ENCODE peak calls at places on chromosomes 13 and 19, in eight cellular contexts. E is naive thymus-derived CD4-positive, alpha-beta T cell; D is heart right ventricle; C is Caco-2; T is colonic mucosa; Y is adrenal gland; Q is thoracic aorta; M is fibroblast of villous mesenchyme. U is an unnamed sample.

GRCh38 chr13:99590519-99591011 is 89.3 kb downstream of the TM9SF2 start:
- DNase-seq in E (no peak), D (no peak), C (no peak), T (no peak), Y (no peak), Q (no peak), M (peak; percentile 11), U (peak; percentile 14)

GRCh38 chr13:54016548-54016947 is 987.9 kb downstream of the OLFM4 start:
- DNase-seq in E (no peak), D (no peak), C (no peak), T (no peak), Y (no peak), Q (no peak), M (no peak), U (no peak)

GRCh38 chr19:8323781-8324185 is 2.5 kb downstream of the RPS28 start:
- DNase-seq in E (no peak), D (no peak), C (no peak), T (no peak), Y (no peak), Q (no peak), M (no peak), U (no peak)

GRCh38 chr13:22018297-22019210 is 347.7 kb downstream of the FGF9 start:
- DNase-seq in E (no peak), D (no peak), C (no peak), T (no peak), Y (no peak), Q (no peak), M (no peak), U (no peak)

GRCh38 chr13:96966415-96967102 is 27.7 kb downstream of the OXGR1 start:
- DNase-seq in E (no peak), D (no peak), C (no peak), T (no peak), Y (no peak), Q (no peak), M (no peak), U (no peak)

GRCh38 chr19:10817291-10818038 is 18.5 kb downstream of the TMED1 start:
- DNase-seq in E (no peak), D (peak; percentile 49), C (no peak), T (peak; percentile 45), Y (peak; percentile 53), Q (peak; percentile 73), M (peak; percentile 98), U (no peak)

GRCh38 chr19:58518261-58519086 is 1.1 kb downstream of the ZBTB45 start:
- DNase-seq in E (no peak), D (no peak), C (no peak), T (peak; percentile 52), Y (peak; percentile 12), Q (no peak), M (no peak), U (no peak)

GRCh38 chr19:52535831-52536800 is 8.6 kb downstream of the ZNF808 start:
- DNase-seq in E (peak; percentile 74), D (peak; percentile 92), C (no peak), T (peak; percentile 72), Y (peak; percentile 84), Q (peak; percentile 76), M (peak; percentile 82), U (no peak)

GRCh38 chr13:73416093-73416492 is 357.3 kb downstream of the KLF5 start:
- DNase-seq in E (no peak), D (no peak), C (no peak), T (no peak), Y (no peak), Q (no peak), M (no peak), U (no peak)

GRCh38 chr13:22278336-22278929 is 607.6 kb downstream of the FGF9 start:
- DNase-seq in E (peak; percentile 33), D (peak; percentile 17), C (peak; percentile 51), T (peak; percentile 66), Y (peak; percentile 77), Q (no peak), M (peak; percentile 32), U (peak; percentile 43)

GRCh38 chr19:1163934-1164683 is 10.0 kb downstream of the SBNO2 start:
- DNase-seq in E (no peak), D (no peak), C (no peak), T (no peak), Y (no peak), Q (no peak), M (no peak), U (no peak)

GRCh38 chr13:97255515-97255999 is 33.4 kb downstream of the MBNL2 start:
- DNase-seq in E (no peak), D (no peak), C (no peak), T (no peak), Y (no peak), Q (no peak), M (peak; percentile 69), U (no peak)

GRCh38 chr13:30388401-30389283 is 33.7 kb upstream of the UBE2L5 start:
- DNase-seq in E (no peak), D (no peak), C (no peak), T (no peak), Y (peak; percentile 23), Q (no peak), M (peak; percentile 69), U (no peak)

GRCh38 chr19:6947745-6948144 is 60.4 kb downstream of the ADGRE1 start:
- DNase-seq in E (no peak), D (no peak), C (no peak), T (no peak), Y (peak; percentile 2), Q (no peak), M (no peak), U (no peak)

GRCh38 chr13:97318532-97318931 is 96.4 kb downstream of the MBNL2 start:
- DNase-seq in E (no peak), D (no peak), C (no peak), T (no peak), Y (no peak), Q (no peak), M (peak; percentile 29), U (no peak)

GRCh38 chr13:113598081-113598410 is 13.5 kb downstream of the TFDP1 start:
- DNase-seq in E (no peak), D (no peak), C (no peak), T (no peak), Y (no peak), Q (no peak), M (no peak), U (no peak)

GRCh38 chr13:93794197-93794885 is 567.7 kb downstream of the GPC6 start:
- DNase-seq in E (no peak), D (no peak), C (no peak), T (no peak), Y (no peak), Q (no peak), M (no peak), U (no peak)

GRCh38 chr13:32804673-32805260 is 211.5 kb upstream of the KL start:
- DNase-seq in E (no peak), D (no peak), C (no peak), T (no peak), Y (no peak), Q (no peak), M (no peak), U (no peak)

GRCh38 chr19:56341948-56342347 is 27.3 kb upstream of the ZSCAN5A start:
- DNase-seq in E (no peak), D (no peak), C (no peak), T (no peak), Y (no peak), Q (no peak), M (no peak), U (peak; percentile 11)

DNA sequence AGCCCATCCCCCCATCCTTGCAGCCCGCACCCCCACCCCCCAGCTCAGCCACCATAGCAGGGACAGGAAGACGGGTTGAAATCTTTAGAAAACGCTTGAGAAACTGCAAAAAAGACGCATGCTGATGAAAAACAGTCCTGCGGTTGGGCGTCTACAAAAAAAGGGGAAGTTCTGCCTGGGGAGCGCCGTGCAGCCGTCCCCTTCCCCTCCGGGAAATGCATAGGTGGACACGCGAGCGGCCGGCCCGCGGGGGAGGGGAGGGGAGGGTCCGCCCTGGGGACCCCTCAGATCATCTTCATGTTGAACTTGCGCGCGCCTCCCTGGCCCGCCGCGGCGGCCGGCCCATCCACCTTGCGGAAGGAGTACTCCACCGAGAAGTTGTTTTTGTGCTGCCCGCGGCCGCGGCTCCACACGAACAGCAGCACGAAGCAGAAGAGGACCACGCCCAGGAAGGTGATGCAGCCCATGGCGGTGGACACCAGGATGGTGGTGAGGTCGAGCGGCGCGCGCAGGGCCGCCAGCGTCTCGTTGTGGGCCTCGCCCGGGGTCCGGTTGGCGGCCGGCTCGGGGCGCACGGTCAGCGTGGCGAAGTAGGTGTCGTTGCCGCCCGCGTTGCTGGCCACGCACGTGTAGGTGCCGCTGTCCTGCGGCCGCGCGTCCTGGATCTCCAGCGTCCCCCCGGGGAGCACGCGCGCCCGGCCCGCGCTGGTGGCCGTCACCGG is 7.9 kb upstream of the PEAK3 start:
- DNase-seq in E (peak; percentile 54), D (no peak), C (no peak), T (peak; percentile 25), Y (no peak), Q (no peak), M (no peak), U (no peak)
- H3K4me3 ChIP-seq in E (peak overlapping the region; percentile 74), D (peak overlapping the region; percentile 47), C (peak overlapping the region; percentile 17), T (peak overlapping the region; percentile 25), Y (no peak overlapping the region), Q (peak overlapping the region; percentile 63), M (no peak overlapping the region), U (peak overlapping the region; percentile 37)

GRCh38 chr19:48613852-48614435 is 932 bp downstream of the FAM83E start:
- DNase-seq in E (no peak), D (no peak), C (no peak), T (peak; percentile 36), Y (no peak), Q (no peak), M (no peak), U (no peak)
- H3K4me3 ChIP-seq in E (no peak overlapping the region), D (no peak overlapping the region), C (no peak overlapping the region), T (peak overlapping the region; percentile 51), Y (no peak overlapping the region), Q (no peak overlapping the region), M (no peak overlapping the region), U (no peak overlapping the region)

DNA sequence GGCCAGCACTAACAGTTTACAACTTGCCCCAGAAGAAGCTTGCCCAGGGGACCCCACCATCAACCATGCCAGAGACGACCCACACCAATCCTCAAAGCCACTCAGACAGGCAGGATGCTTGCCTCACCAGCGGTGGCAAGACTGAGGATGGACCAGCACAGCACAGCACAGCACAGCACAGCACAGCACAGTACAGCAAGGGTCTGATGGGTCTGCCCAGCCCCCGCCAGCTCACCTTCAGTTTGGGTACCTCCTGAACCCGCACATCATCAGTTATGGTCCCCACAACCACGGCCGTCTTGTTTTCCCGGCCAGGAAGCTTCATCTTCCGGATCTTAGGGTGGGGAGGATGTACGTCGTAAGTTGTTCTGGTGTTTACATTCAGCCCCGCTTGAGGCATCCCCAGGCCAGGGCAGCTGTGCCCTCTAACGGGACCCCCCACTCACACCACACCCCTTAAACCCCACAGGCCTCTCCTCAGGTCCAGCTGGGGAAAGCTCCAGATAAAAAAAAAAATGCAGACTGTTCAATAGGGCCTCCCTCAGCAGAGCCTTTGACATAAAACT is 1.7 kb upstream of the FAM83E start:
- DNase-seq in E (no peak), D (no peak), C (no peak), T (peak; percentile 40), Y (no peak), Q (no peak), M (no peak), U (no peak)
- H3K4me3 ChIP-seq in E (no peak overlapping the region), D (peak overlapping the region; percentile 84), C (no peak overlapping the region), T (peak overlapping the region; percentile 7), Y (no peak overlapping the region), Q (no peak overlapping the region), M (peak overlapping the region; percentile 93), U (no peak overlapping the region)

DNA sequence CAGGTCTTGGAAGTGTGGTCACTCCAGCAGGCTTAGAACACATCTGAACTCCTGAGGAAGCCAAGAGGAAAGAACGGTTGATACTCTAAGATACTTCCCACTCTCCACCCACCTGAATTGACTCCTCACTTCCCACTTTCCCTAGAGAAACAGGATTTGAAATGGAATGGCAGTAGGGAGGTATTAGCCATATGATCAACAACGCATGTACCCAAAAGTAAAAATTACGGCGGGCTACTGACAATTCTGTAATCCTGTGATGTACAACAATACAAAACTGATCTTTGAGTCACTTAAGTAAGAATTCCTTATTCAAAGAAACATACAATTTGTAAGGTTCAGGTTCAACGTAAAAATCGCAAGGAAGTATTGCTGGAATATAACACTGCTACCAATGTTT is 3.2 kb downstream of the SPRY2 start:
- DNase-seq in E (no peak), D (no peak), C (no peak), T (no peak), Y (no peak), Q (no peak), M (peak; percentile 44), U (no peak)
- H3K4me3 ChIP-seq in E (no peak overlapping the region), D (peak overlapping the region; percentile 92), C (peak overlapping the region; percentile 84), T (peak overlapping the region; percentile 55), Y (no peak overlapping the region), Q (peak overlapping the region; percentile 82), M (peak overlapping the region; percentile 88), U (no peak overlapping the region)